ENCODE peak calls at places on chromosome 9, in seven cellular contexts. E is WTC11, W is H1, T is A549, V is SK-N-SH, U is HepG2, G is GM12878. X is an unnamed sample.

GRCh38 chr9:20524776-20525175 is 97.5 kb downstream of the MLLT3 start:
- DNase-seq in V (no peak), T (peak), W (peak), U (no peak), G (no peak), E (peak), X (no peak)

GRCh38 chr9:124020520-124021384 is 9.2 kb downstream of the LHX2 start:
- DNase-seq in V (no peak), U (no peak), W (peak), G (no peak), T (no peak), E (peak), X (no peak)

GRCh38 chr9:18238254-18238653 is 235.7 kb upstream of the ADAMTSL1 start:
- DNase-seq in E (no peak), V (no peak), U (no peak), T (peak), G (no peak), W (no peak), X (peak)

GRCh38 chr9:99966720-99967119 is 60.3 kb downstream of the STX17 start:
- DNase-seq in E (no peak), V (no peak), T (peak), W (no peak), G (no peak), U (peak), X (peak)

GRCh38 chr9:4890929-4891328 is 94.1 kb upstream of the JAK2 start:
- DNase-seq in T (no peak), W (no peak), U (no peak), E (no peak), G (no peak), V (no peak), X (no peak)

GRCh38 chr9:129203556-129203909 is 25.5 kb upstream of the IER5L start:
- DNase-seq in T (no peak), G (no peak), V (no peak), W (no peak), U (no peak), E (no peak), X (no peak)

GRCh38 chr9:80147866-80148265 is 576.1 kb downstream of the TLE4 start:
- DNase-seq in E (no peak), G (no peak), W (no peak), V (no peak), T (no peak), U (no peak), X (no peak)

GRCh38 chr9:122397749-122398148 is 26.9 kb downstream of the PTGS1 start:
- DNase-seq in E (no peak), V (no peak), T (no peak), G (no peak), U (no peak), W (no peak), X (no peak)

GRCh38 chr9:14007199-14007769 is 306.7 kb downstream of the NFIB start:
- DNase-seq in V (no peak), T (no peak), G (no peak), E (no peak), U (no peak), W (no peak), X (no peak)

GRCh38 chr9:91405343-91406077 is 18.1 kb downstream of the NFIL3 start:
- DNase-seq in W (no peak), E (no peak), V (no peak), G (no peak), U (no peak), T (no peak), X (no peak)

GRCh38 chr9:125509476-125509875 is 197.5 kb downstream of the MAPKAP1 start:
- DNase-seq in G (no peak), E (no peak), U (no peak), T (no peak), V (peak), W (peak), X (peak)
- TF ChIP-seq USF2 in G (no peak), E (no peak), U (no peak), T (no peak), V (no peak), W (no peak), X (no peak)

GRCh38 chr9:125238915-125239446 is 2.2 kb downstream of the HSPA5 start:
- DNase-seq in U (no peak), G (no peak), T (no peak), V (no peak), E (no peak), W (no peak), X (no peak)

GRCh38 chr9:125239631-125240597 is 1.2 kb downstream of the HSPA5 start:
- DNase-seq in E (no peak), G (no peak), V (no peak), W (no peak), U (no peak), T (no peak), X (no peak)

GRCh38 chr9:125241000-125241862 is at the start of gene HSPA5:
- DNase-seq in G (peak), E (peak), T (peak), V (peak), W (peak), U (peak), X (peak)

GRCh38 chr9:125241863-125242739 is 958 bp upstream of the HSPA5 start:
- DNase-seq in V (peak), T (peak), U (no peak), W (no peak), E (no peak), G (no peak), X (no peak)

DNA sequence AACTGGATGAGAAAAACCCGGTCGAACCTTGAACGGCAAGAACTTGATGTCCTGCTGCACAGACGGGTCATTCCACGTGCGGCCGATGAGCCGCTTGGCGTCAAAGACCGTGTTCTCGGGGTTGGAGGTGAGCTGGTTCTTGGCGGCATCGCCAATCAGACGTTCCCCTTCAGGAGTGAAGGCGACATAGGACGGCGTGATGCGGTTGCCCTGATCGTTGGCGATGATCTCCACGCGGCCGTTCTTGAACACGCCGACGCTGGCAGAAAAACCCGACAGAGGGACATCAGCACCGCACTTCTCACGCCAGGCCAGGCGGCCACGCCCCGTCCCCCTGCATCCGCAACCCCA is 519 bp downstream of the HSPA5 start:
- DNase-seq in T (peak), G (no peak), U (peak), E (no peak), V (no peak), W (peak), X (no peak)
- TF ChIP-seq USF2 in T (no peak), G (no peak), U (no peak), E (no peak), V (no peak), W (no peak), X (no peak)

DNA sequence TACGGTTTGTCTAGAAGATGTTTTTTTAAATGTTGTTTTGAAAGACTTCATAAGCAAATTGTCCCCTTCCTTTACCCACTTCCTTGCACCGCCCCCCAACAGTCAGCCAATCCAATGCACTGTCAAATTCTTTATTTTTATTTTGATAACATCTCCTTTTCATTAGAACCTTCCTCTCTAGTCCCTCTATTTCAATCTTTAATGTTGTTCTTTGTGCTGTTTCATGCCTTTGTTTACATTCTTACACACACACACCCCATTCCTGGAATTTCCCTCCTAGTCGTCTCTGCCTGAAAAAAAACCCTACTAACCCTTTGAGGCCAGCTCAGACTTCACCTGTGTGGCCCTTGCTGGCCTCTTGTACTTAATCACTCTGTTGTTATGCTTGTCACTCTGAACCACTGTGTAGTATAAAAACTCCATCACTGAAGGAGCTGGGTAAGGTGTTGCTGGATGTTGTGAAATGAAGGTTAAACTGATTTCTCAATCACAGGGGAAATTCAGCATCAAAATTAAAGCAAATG is 133.4 kb downstream of the UGCG start:
- DNase-seq in E (no peak), V (no peak), W (no peak), G (no peak), T (peak), U (peak), X (peak)
- TF ChIP-seq USF2 in E (no peak), V (no peak), W (no peak), G (no peak), T (no peak), U (no peak), X (no peak)

DNA sequence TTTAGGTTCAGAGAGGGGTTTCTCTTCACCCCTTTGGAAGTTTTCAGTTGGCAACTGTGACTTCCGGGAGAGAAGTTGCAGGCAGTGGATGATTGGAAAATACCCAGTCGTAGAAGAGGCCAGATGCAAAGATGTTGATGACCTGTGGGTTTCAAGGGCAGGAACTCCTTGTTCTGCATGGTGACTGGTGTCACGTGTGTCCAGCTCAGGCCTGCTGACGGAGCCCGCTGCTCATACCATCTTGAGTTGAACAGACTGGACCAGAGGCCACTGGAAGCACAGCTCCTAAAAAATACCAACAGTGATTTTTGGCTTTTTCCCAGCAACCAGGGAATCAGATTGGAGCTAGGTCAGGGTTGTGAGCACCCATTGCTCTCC is 243.9 kb upstream of the KLF4 start:
- DNase-seq in E (no peak), V (no peak), G (no peak), T (no peak), W (no peak), U (no peak), X (no peak)
- TF ChIP-seq USF2 in E (no peak), V (no peak), G (no peak), T (no peak), W (no peak), U (no peak), X (peak)

GRCh38 chr9:131577005-131578000 is 32.0 kb downstream of the PRRT1B start:
- DNase-seq in W (no peak), U (no peak), T (no peak), E (no peak), G (no peak), V (no peak), X (no peak)

GRCh38 chr9:131580358-131580757 is 35.0 kb downstream of the PRRT1B start:
- DNase-seq in T (no peak), U (no peak), W (no peak), G (no peak), E (no peak), V (no peak), X (no peak)

GRCh38 chr9:131578016-131578415 is 32.7 kb downstream of the PRRT1B start:
- DNase-seq in G (no peak), E (no peak), U (no peak), W (no peak), T (no peak), V (no peak), X (no peak)

GRCh38 chr9:131579789-131580211 is 34.5 kb downstream of the PRRT1B start:
- DNase-seq in T (no peak), E (no peak), W (no peak), G (no peak), V (no peak), U (no peak), X (no peak)

DNA sequence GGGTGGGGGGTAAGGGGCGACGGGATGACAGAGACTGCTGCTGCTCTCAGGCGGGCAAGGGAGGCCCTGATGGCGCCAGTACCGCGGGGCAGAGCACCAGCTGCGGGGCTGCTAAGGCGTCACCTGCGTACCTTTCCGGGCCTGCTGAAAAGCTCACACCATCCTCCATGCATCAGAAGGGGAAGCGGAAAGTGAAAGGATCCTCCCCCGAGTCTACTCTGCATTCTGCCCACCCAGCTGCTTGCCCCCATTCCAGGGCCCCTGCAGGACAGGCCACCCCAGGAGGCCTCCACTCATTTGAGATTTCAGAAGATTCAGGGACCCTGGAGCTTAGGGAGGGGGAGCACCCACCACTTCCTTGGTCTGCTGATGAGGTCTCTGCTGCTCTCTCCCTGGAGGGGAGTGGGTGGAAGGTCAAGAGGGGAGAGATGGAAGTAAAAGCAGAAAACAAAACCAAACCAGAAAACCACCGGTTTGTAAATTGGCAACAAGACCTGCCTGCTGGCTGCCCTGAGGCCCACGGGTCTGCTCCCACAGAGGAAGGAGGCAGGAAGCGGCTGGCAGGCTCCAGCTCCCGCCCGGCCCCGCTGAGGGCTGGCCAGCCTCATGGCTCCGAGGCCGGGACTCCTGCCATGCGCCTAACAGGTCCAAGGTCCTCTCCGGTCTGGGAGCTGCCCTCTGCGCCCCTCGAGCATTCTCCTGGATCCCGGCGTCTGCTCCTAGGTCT is 33.6 kb downstream of the PRRT1B start:
- DNase-seq in G (peak), V (peak), E (no peak), U (no peak), W (no peak), T (no peak), X (no peak)
- TF ChIP-seq USF2 in G (no peak), V (no peak), E (no peak), U (no peak), W (no peak), T (no peak), X (no peak)

GRCh38 chr9:16325966-16326365 is 544.5 kb downstream of the BNC2 start:
- DNase-seq in W (no peak), G (no peak), U (no peak), E (no peak), T (no peak), V (no peak), X (no peak)
- TF ChIP-seq USF2 in W (no peak), G (no peak), U (no peak), E (no peak), T (no peak), V (no peak), X (no peak)

GRCh38 chr9:116287721-116288120 is 134.1 kb downstream of the PAPPA start:
- DNase-seq in V (no peak), T (no peak), W (no peak), U (no peak), E (no peak), G (no peak), X (peak)

GRCh38 chr9:116286287-116286686 is 132.7 kb downstream of the PAPPA start:
- DNase-seq in T (no peak), U (no peak), W (peak), V (no peak), G (no peak), E (peak), X (no peak)

GRCh38 chr9:116284518-116284917 is 130.9 kb downstream of the PAPPA start:
- DNase-seq in W (no peak), T (no peak), E (no peak), U (no peak), V (no peak), G (no peak), X (no peak)

GRCh38 chr9:116282598-116282997 is 129.0 kb downstream of the PAPPA start:
- DNase-seq in G (no peak), E (no peak), U (no peak), T (no peak), W (no peak), V (no peak), X (no peak)

GRCh38 chr9:116285320-116285719 is 131.7 kb downstream of the PAPPA start:
- DNase-seq in G (no peak), E (peak), W (no peak), U (no peak), T (no peak), V (no peak), X (no peak)
- TF ChIP-seq USF2 in G (no peak), E (no peak), W (no peak), U (no peak), T (no peak), V (no peak), X (no peak)

GRCh38 chr9:108884701-108885100 is 22.6 kb downstream of the ACTL7A start:
- DNase-seq in V (no peak), E (no peak), U (no peak), T (no peak), W (no peak), G (no peak), X (no peak)

GRCh38 chr9:108894225-108894997 is 32.3 kb downstream of the ACTL7A start:
- DNase-seq in W (no peak), G (no peak), T (no peak), E (no peak), V (no peak), U (peak), X (no peak)

GRCh38 chr9:108885643-108886348 is 23.7 kb downstream of the ACTL7A start:
- DNase-seq in W (no peak), V (no peak), E (no peak), T (peak), U (peak), G (peak), X (peak)

GRCh38 chr9:108889649-108890067 is 27.6 kb downstream of the ACTL7A start:
- DNase-seq in G (no peak), W (no peak), U (peak), E (no peak), T (peak), V (no peak), X (peak)
- TF ChIP-seq USF2 in G (no peak), W (no peak), U (no peak), E (no peak), T (no peak), V (no peak), X (no peak)

GRCh38 chr9:95008151-95008771 is 281.8 kb downstream of the AOPEP start:
- DNase-seq in T (peak), V (no peak), G (no peak), E (no peak), U (peak), W (no peak), X (no peak)
- TF ChIP-seq USF2 in T (no peak), V (no peak), G (no peak), E (no peak), U (no peak), W (no peak), X (no peak)